ENCODE peak calls at places on chromosome 16, in six cellular contexts. One of them, this sample, is unnamed.

GRCh38 chr16:5621826-5622225 is 524.2 kb upstream of the EEF2KMT start:
- DNase-seq in HT1080: no peak
- DNase-seq in NCI-H510A: no peak
- DNase-seq in AG04449: no peak
- DNase-seq in esophagus squamous epithelium: no peak
- DNase-seq in midbrain: no peak
- DNase-seq in this sample: no peak

GRCh38 chr16:67969286-67970039 is 1.0 kb upstream of the SLC12A4 start:
- DNase-seq in HT1080: no peak
- DNase-seq in NCI-H510A: no peak
- DNase-seq in AG04449: no peak
- DNase-seq in esophagus squamous epithelium: no peak
- DNase-seq in midbrain: no peak
- DNase-seq in this sample: no peak

GRCh38 chr16:81424761-81425160 is 19.8 kb upstream of the CMIP start:
- DNase-seq in HT1080: peak; percentile 71
- DNase-seq in NCI-H510A: no peak
- DNase-seq in AG04449: no peak
- DNase-seq in esophagus squamous epithelium: no peak
- DNase-seq in midbrain: no peak
- DNase-seq in this sample: no peak

GRCh38 chr16:65700599-65700998 is 578.7 kb upstream of the CDH11 start:
- DNase-seq in HT1080: no peak
- DNase-seq in NCI-H510A: no peak
- DNase-seq in AG04449: no peak
- DNase-seq in esophagus squamous epithelium: no peak
- DNase-seq in midbrain: no peak
- DNase-seq in this sample: no peak

GRCh38 chr16:24568392-24568791 is 29.0 kb downstream of the RBBP6 start:
- DNase-seq in HT1080: peak; percentile 18
- DNase-seq in NCI-H510A: no peak
- DNase-seq in AG04449: no peak
- DNase-seq in esophagus squamous epithelium: no peak
- DNase-seq in midbrain: peak; percentile 1
- DNase-seq in this sample: no peak

GRCh38 chr16:85372627-85373372 is 240.3 kb upstream of the GSE1 start:
- DNase-seq in HT1080: peak; percentile 78
- DNase-seq in NCI-H510A: no peak
- DNase-seq in AG04449: peak; percentile 53
- DNase-seq in esophagus squamous epithelium: no peak
- DNase-seq in midbrain: no peak
- DNase-seq in this sample: no peak

GRCh38 chr16:65547799-65548446 is 426.1 kb upstream of the CDH11 start:
- DNase-seq in HT1080: peak; percentile 60
- DNase-seq in NCI-H510A: no peak
- DNase-seq in AG04449: peak; percentile 95
- DNase-seq in esophagus squamous epithelium: no peak
- DNase-seq in midbrain: no peak
- DNase-seq in this sample: peak; percentile 66

GRCh38 chr16:47475786-47476185 is 14.7 kb downstream of the PHKB start:
- DNase-seq in HT1080: no peak
- DNase-seq in NCI-H510A: no peak
- DNase-seq in AG04449: peak; percentile 16
- DNase-seq in esophagus squamous epithelium: no peak
- DNase-seq in midbrain: no peak
- DNase-seq in this sample: no peak

GRCh38 chr16:60432472-60432871 is 1603.8 kb downstream of the CDH8 start:
- DNase-seq in HT1080: no peak
- DNase-seq in NCI-H510A: no peak
- DNase-seq in AG04449: no peak
- DNase-seq in esophagus squamous epithelium: no peak
- DNase-seq in midbrain: no peak
- DNase-seq in this sample: no peak

GRCh38 chr16:68902376-68903345 is 59.3 kb downstream of the TANGO6 start:
- DNase-seq in HT1080: peak; percentile 74
- DNase-seq in NCI-H510A: peak; percentile 59
- DNase-seq in AG04449: no peak
- DNase-seq in esophagus squamous epithelium: no peak
- DNase-seq in midbrain: peak; percentile 67
- DNase-seq in this sample: peak; percentile 17

GRCh38 chr16:59296002-59296401 is 561.9 kb upstream of the GOT2 start:
- DNase-seq in HT1080: no peak
- DNase-seq in NCI-H510A: no peak
- DNase-seq in AG04449: no peak
- DNase-seq in esophagus squamous epithelium: no peak
- DNase-seq in midbrain: no peak
- DNase-seq in this sample: peak; percentile 85

GRCh38 chr16:85416267-85417109 is 196.6 kb upstream of the GSE1 start:
- DNase-seq in HT1080: no peak
- DNase-seq in NCI-H510A: no peak
- DNase-seq in AG04449: no peak
- DNase-seq in esophagus squamous epithelium: no peak
- DNase-seq in midbrain: peak; percentile 5
- DNase-seq in this sample: peak; percentile 59

GRCh38 chr16:3908951-3909437 is 28.5 kb upstream of the CREBBP start:
- DNase-seq in HT1080: no peak
- DNase-seq in NCI-H510A: no peak
- DNase-seq in AG04449: no peak
- DNase-seq in esophagus squamous epithelium: no peak
- DNase-seq in midbrain: no peak
- DNase-seq in this sample: no peak

GRCh38 chr16:49458656-49459445 is 85.2 kb downstream of the C16orf78 start:
- DNase-seq in HT1080: no peak
- DNase-seq in NCI-H510A: no peak
- DNase-seq in AG04449: no peak
- DNase-seq in esophagus squamous epithelium: no peak
- DNase-seq in midbrain: no peak
- DNase-seq in this sample: no peak

GRCh38 chr16:6611535-6611934 is 721.1 kb upstream of the RBFOX1 start:
- DNase-seq in HT1080: peak; percentile 5
- DNase-seq in NCI-H510A: no peak
- DNase-seq in AG04449: no peak
- DNase-seq in esophagus squamous epithelium: no peak
- DNase-seq in midbrain: no peak
- DNase-seq in this sample: peak; percentile 2

GRCh38 chr16:49528035-49528434 is 154.4 kb downstream of the C16orf78 start:
- DNase-seq in HT1080: no peak
- DNase-seq in NCI-H510A: no peak
- DNase-seq in AG04449: no peak
- DNase-seq in esophagus squamous epithelium: no peak
- DNase-seq in midbrain: no peak
- DNase-seq in this sample: peak; percentile 18

GRCh38 chr16:71341881-71342280 is 16.6 kb upstream of the CALB2 start:
- DNase-seq in HT1080: no peak
- DNase-seq in NCI-H510A: no peak
- DNase-seq in AG04449: no peak
- DNase-seq in esophagus squamous epithelium: no peak
- DNase-seq in midbrain: no peak
- DNase-seq in this sample: no peak

GRCh38 chr16:1990336-1991134 is 765 bp downstream of the SYNGR3 start:
- DNase-seq in HT1080: no peak
- DNase-seq in NCI-H510A: no peak
- DNase-seq in AG04449: no peak
- DNase-seq in esophagus squamous epithelium: no peak
- DNase-seq in midbrain: no peak
- DNase-seq in this sample: no peak

GRCh38 chr16:9090101-9090959 is 1.1 kb upstream of the HAPSTR1 start:
- DNase-seq in HT1080: no peak
- DNase-seq in NCI-H510A: no peak
- DNase-seq in AG04449: no peak
- DNase-seq in esophagus squamous epithelium: no peak
- DNase-seq in midbrain: peak; percentile 20
- DNase-seq in this sample: no peak